ENCODE peak calls at places on chromosomes 4 and X, in five cellular contexts. G is spleen; F is CD4-positive, alpha-beta T cell; K is tibial nerve; V is neural progenitor cell. P is an unnamed sample.

GRCh38 chr4:92618968-92619367 is 315.2 kb downstream of the GRID2 start:
- DNase-seq in G (no peak), F (no peak), K (no peak), V (no peak), P (no peak)

GRCh38 chrX:45903781-45904201 is 641.4 kb downstream of the ZNF674 start:
- DNase-seq in G (no peak), F (no peak), K (no peak), V (peak; percentile 33), P (no peak)

GRCh38 chr4:169174247-169174646 is 96.5 kb downstream of the SH3RF1 start:
- DNase-seq in G (no peak), F (no peak), K (no peak), V (no peak), P (no peak)

GRCh38 chr4:26613242-26613641 is 29.4 kb downstream of the TBC1D19 start:
- DNase-seq in G (no peak), F (no peak), K (no peak), V (no peak), P (no peak)

GRCh38 chr4:57214654-57215411 is 104.6 kb upstream of the IGFBP7 start:
- DNase-seq in G (no peak), F (no peak), K (no peak), V (no peak), P (no peak)

GRCh38 chr4:188008377-188008776 is 12.8 kb downstream of the ZFP42 start:
- DNase-seq in G (no peak), F (no peak), K (no peak), V (no peak), P (no peak)

GRCh38 chr4:184415071-184415470 is 59.3 kb downstream of the IRF2 start:
- DNase-seq in G (no peak), F (no peak), K (no peak), V (no peak), P (no peak)

GRCh38 chr4:123922847-123923246 is 526.3 kb downstream of the SPRY1 start:
- DNase-seq in G (no peak), F (no peak), K (no peak), V (no peak), P (no peak)

GRCh38 chr4:40749717-40750460 is at the start of gene NSUN7:
- DNase-seq in G (peak; percentile 88), F (peak; percentile 7), K (no peak), V (peak; percentile 89), P (no peak)

GRCh38 chr4:141352775-141353544 is 132.3 kb downstream of the ZNF330 start:
- DNase-seq in G (no peak), F (no peak), K (no peak), V (peak; percentile 30), P (no peak)

GRCh38 chr4:112889619-112890294 is 159.7 kb upstream of the ANK2 start:
- DNase-seq in G (no peak), F (no peak), K (peak; percentile 52), V (no peak), P (no peak)

GRCh38 chrX:120224388-120224787 is 26.2 kb upstream of the ZBTB33 start:
- DNase-seq in G (no peak), F (no peak), K (no peak), V (no peak), P (no peak)

GRCh38 chrX:57282568-57282967 is 3.9 kb upstream of the FAAH2 start:
- DNase-seq in G (no peak), F (no peak), K (no peak), V (no peak), P (no peak)

GRCh38 chrX:34654939-34655338 is 2.1 kb downstream of the TMEM47 start:
- DNase-seq in G (no peak), F (no peak), K (no peak), V (peak; percentile 47), P (no peak)

GRCh38 chrX:123580871-123581270 is 152.0 kb downstream of the THOC2 start:
- DNase-seq in G (no peak), F (no peak), K (no peak), V (no peak), P (no peak)

GRCh38 chrX:40644821-40645358 is 2.5 kb downstream of the CXorf38 start:
- DNase-seq in G (peak; percentile 89), F (peak; percentile 24), K (peak; percentile 60), V (no peak), P (no peak)

GRCh38 chr4:106058919-106059318 is 163.6 kb downstream of the NPNT start:
- DNase-seq in G (no peak), F (no peak), K (no peak), V (no peak), P (no peak)

GRCh38 chrX:132876933-132877332 is 81.5 kb downstream of the HS6ST2 start:
- DNase-seq in G (no peak), F (no peak), K (no peak), V (no peak), P (no peak)

GRCh38 chrX:134679644-134680043 is 21.4 kb upstream of the PLAC1 start:
- DNase-seq in G (no peak), F (no peak), K (no peak), V (no peak), P (no peak)

GRCh38 chr4:95676190-95676589 is 127.4 kb upstream of the UNC5C start:
- DNase-seq in G (no peak), F (no peak), K (no peak), V (no peak), P (no peak)

GRCh38 chr4:95672811-95673210 is 124.0 kb upstream of the UNC5C start:
- DNase-seq in G (no peak), F (no peak), K (no peak), V (no peak), P (no peak)

GRCh38 chr4:95675623-95676022 is 126.8 kb upstream of the UNC5C start:
- DNase-seq in G (no peak), F (no peak), K (no peak), V (no peak), P (no peak)

GRCh38 chr4:95674451-95675095 is 125.8 kb upstream of the UNC5C start:
- DNase-seq in G (no peak), F (no peak), K (no peak), V (no peak), P (no peak)
- H3K27ac ChIP-seq in G (no peak overlapping the region), F (no peak overlapping the region), K (no peak overlapping the region), V (no peak overlapping the region), P (no peak overlapping the region)

GRCh38 chr4:147163311-147163710 is 217.6 kb upstream of the TTC29 start:
- DNase-seq in G (no peak), F (no peak), K (no peak), V (no peak), P (no peak)

GRCh38 chr4:147160908-147161513 is 215.3 kb upstream of the TTC29 start:
- DNase-seq in G (no peak), F (no peak), K (peak; percentile 23), V (peak; percentile 73), P (no peak)

DNA sequence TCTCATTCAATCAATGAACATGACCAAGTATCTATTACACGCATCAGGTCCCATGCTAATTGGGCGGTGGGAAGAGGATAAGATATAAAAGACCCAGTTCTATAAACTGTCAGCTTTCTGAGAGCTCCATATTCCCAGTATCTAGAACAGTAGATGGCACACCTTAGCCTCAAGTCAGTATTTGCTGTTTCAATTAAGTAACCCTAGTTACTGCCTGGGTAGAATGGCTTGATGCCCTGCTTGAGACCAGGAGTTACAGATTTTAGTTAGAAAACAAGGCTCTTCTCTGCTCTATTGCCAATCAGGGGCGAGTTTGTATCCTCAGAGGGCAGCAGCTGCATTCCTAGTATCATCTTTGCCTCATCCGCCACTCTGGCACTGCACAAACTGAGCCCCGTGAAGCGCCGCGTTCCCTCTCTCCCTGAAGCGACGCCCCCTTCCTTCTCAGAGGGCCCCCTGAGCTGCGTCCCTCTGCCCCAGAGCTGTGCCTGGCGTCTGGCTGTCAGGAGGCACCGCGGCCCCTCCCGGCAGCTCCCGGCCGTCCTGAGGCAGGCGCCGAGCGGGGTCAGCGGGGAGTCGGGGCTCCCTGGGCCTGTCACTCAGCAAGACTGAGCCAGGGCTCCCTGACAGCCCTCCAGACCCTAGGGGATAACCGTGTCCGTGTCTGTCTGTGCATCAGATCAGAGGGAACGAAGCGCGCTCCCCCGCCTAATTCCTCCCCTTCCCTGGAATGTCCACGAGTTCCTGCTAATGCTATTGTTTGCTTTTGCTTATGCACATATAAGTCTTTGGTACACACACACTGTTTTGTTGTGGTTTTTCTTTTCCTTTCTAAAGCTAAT is 212.4 kb upstream of the TTC29 start:
- DNase-seq in G (peak; percentile 69), F (no peak), K (no peak), V (peak; percentile 78), P (no peak)
- H3K27ac ChIP-seq in G (peak overlapping the region; percentile 57), F (no peak overlapping the region), K (peak overlapping the region; percentile 6), V (no peak overlapping the region), P (no peak overlapping the region)

GRCh38 chrX:7072856-7073255 is 74.7 kb upstream of the STS start:
- DNase-seq in G (no peak), F (no peak), K (no peak), V (no peak), P (no peak)

GRCh38 chrX:7073336-7073735 is 74.2 kb upstream of the STS start:
- DNase-seq in G (no peak), F (no peak), K (no peak), V (no peak), P (no peak)

GRCh38 chrX:7076245-7076661 is 71.3 kb upstream of the STS start:
- DNase-seq in G (no peak), F (no peak), K (no peak), V (no peak), P (no peak)

GRCh38 chrX:7074135-7074907 is 73.2 kb upstream of the STS start:
- DNase-seq in G (no peak), F (no peak), K (no peak), V (no peak), P (no peak)

DNA sequence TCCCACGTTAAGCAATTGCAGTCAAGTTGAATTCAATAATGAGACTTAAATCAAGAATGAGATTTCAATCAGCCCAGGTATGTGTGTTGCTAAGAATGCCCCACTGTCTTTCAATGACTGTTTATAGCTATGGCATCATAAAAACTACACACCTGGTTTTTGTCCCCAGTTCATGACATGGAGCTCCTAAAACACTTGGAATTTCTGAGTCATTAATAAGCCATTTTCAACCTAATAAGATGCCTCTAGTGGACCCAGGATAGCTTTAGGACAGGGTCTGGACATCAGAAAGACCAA is 72.7 kb upstream of the STS start:
- DNase-seq in G (no peak), F (no peak), K (no peak), V (no peak), P (no peak)
- H3K27ac ChIP-seq in G (no peak overlapping the region), F (no peak overlapping the region), K (no peak overlapping the region), V (no peak overlapping the region), P (no peak overlapping the region)

GRCh38 chr4:52110171-52110570 is 59.1 kb downstream of the SPATA18 start:
- DNase-seq in G (no peak), F (no peak), K (no peak), V (no peak), P (no peak)

GRCh38 chr4:52107745-52108144 is 56.6 kb downstream of the SPATA18 start:
- DNase-seq in G (no peak), F (no peak), K (no peak), V (no peak), P (no peak)

GRCh38 chr4:52107336-52107735 is 56.2 kb downstream of the SPATA18 start:
- DNase-seq in G (no peak), F (no peak), K (no peak), V (no peak), P (no peak)

GRCh38 chr4:52106701-52107100 is 55.6 kb downstream of the SPATA18 start:
- DNase-seq in G (no peak), F (no peak), K (no peak), V (no peak), P (no peak)

DNA sequence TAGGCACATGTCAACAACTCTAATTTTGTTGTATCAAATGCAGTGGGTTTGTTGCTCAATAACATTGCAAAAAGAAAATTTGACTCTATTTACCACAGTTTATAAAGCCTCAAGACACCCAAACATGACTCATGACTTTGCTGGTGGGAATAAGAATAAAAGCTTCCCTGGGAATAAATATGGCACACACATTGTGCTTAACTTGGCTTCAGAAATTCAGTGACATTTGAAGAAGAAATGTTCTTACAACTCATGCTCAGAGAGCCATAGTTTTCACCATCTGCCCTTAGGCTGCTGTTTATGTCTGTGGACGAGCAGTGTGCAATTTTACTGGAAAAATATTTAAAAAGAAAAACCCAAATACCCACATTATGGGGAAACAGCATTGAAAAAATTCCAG is 60.9 kb downstream of the SPATA18 start:
- DNase-seq in G (no peak), F (no peak), K (no peak), V (no peak), P (no peak)
- H3K27ac ChIP-seq in G (no peak overlapping the region), F (no peak overlapping the region), K (no peak overlapping the region), V (no peak overlapping the region), P (no peak overlapping the region)